ENCODE peak calls at places on chromosomes 13 and 19, in five cellular contexts. H is GM13976, F is lower lobe of right lung, C is transverse colon, P is psoas muscle. V is an unnamed sample.

GRCh38 chr19:50932018-50932689 is 20.7 kb downstream of the KLK5 start:
- DNase-seq in H (no peak), F (no peak), C (no peak), P (no peak), V (no peak)

GRCh38 chr19:55650602-55651230 is 2.7 kb downstream of the CCDC106 start:
- DNase-seq in H (no peak), F (no peak), C (no peak), P (peak), V (no peak)

GRCh38 chr19:32519023-32519422 is 62.0 kb upstream of the PDCD5 start:
- DNase-seq in H (no peak), F (no peak), C (no peak), P (no peak), V (no peak)

GRCh38 chr13:48585456-48585840 is 52.6 kb upstream of the RCBTB2 start:
- DNase-seq in H (no peak), F (no peak), C (peak), P (no peak), V (no peak)

GRCh38 chr13:51895906-51896888 is 34.4 kb downstream of the CCDC70 start:
- DNase-seq in H (peak), F (peak), C (peak), P (peak), V (peak)

GRCh38 chr19:4208385-4209094 is 20.8 kb upstream of the EBI3 start:
- DNase-seq in H (peak), F (no peak), C (peak), P (no peak), V (peak)

GRCh38 chr19:43725468-43725867 is 9.6 kb downstream of the IRGC start:
- DNase-seq in H (no peak), F (no peak), C (no peak), P (no peak), V (peak)

GRCh38 chr13:69092615-69093322 is 1014.9 kb upstream of the ATXN8OS start:
- DNase-seq in H (no peak), F (no peak), C (no peak), P (no peak), V (no peak)

GRCh38 chr13:105597573-105597972 is 937.9 kb downstream of the EFNB2 start:
- DNase-seq in H (no peak), F (no peak), C (no peak), P (no peak), V (no peak)

GRCh38 chr13:36954542-36954941 is 34.5 kb upstream of the SMAD9 start:
- DNase-seq in H (no peak), F (no peak), C (no peak), P (no peak), V (no peak)

GRCh38 chr19:884420-885211 is 8.4 kb downstream of the MED16 start:
- DNase-seq in H (no peak), F (no peak), C (no peak), P (peak), V (no peak)

GRCh38 chr13:47897411-47898050 is 103.5 kb downstream of the SUCLA2 start:
- DNase-seq in H (no peak), F (no peak), C (no peak), P (no peak), V (no peak)

GRCh38 chr19:41025871-41026270 is 34.8 kb downstream of the CYP2B6 start:
- DNase-seq in H (no peak), F (no peak), C (no peak), P (no peak), V (no peak)

GRCh38 chr13:33441015-33441414 is 155.5 kb upstream of the STARD13 start:
- DNase-seq in H (no peak), F (no peak), C (peak), P (no peak), V (no peak)

GRCh38 chr13:91264484-91264883 is 83.0 kb upstream of the MIR17HG start:
- DNase-seq in H (no peak), F (no peak), C (no peak), P (no peak), V (no peak)

GRCh38 chr13:50468849-50469669 is 374.4 kb downstream of the DLEU7 start:
- DNase-seq in H (no peak), F (no peak), C (no peak), P (no peak), V (no peak)

GRCh38 chr13:22092791-22093545 is 422.1 kb downstream of the FGF9 start:
- DNase-seq in H (no peak), F (no peak), C (no peak), P (no peak), V (no peak)

GRCh38 chr13:19634129-19634740 is 776 bp downstream of the MPHOSPH8 start:
- DNase-seq in H (no peak), F (no peak), C (peak), P (no peak), V (no peak)

GRCh38 chr19:36573948-36574726 is 1.0 kb upstream of the ZNF529 start:
- DNase-seq in H (no peak), F (no peak), C (peak), P (no peak), V (no peak)

GRCh38 chr19:36574762-36575161 is 1.7 kb upstream of the ZNF529 start:
- DNase-seq in H (no peak), F (no peak), C (no peak), P (no peak), V (no peak)

GRCh38 chr19:36573020-36573947 is at the start of gene ZNF529:
- DNase-seq in H (peak), F (peak), C (peak), P (peak), V (peak)

GRCh38 chr19:36577271-36577996 is 4.3 kb upstream of the ZNF529 start:
- DNase-seq in H (no peak), F (no peak), C (no peak), P (no peak), V (no peak)

DNA sequence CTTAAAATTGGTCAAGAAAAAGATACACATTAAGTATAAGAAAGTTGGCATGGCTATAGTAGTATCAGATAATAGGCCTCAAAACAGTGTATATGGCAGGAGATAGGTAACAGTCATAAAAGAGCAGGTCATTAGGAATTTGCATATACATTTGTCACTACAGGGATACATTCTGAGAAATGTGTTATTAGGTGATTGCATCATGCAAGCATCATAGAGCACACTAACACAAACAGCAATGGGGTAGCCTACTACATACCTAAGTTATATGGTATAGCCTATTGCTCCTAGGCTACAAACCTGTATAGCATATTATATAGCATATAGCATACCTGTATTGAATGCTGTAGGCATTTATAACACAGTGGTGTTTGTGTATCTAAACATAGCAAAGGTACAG is 6.2 kb upstream of the ZNF529 start:
- DNase-seq in H (no peak), F (no peak), C (no peak), P (no peak), V (no peak)
- TF ChIP-seq CTCF in H (no peak), F (no peak), C (no peak), P (no peak), V (no peak)

GRCh38 chr19:45556835-45557234 is 27.8 kb downstream of the OPA3 start:
- DNase-seq in H (no peak), F (no peak), C (no peak), P (no peak), V (peak)

GRCh38 chr19:45547965-45548609 is 36.5 kb downstream of the OPA3 start:
- DNase-seq in H (no peak), F (no peak), C (peak), P (no peak), V (no peak)

GRCh38 chr19:45554481-45554880 is 30.1 kb downstream of the OPA3 start:
- DNase-seq in H (no peak), F (no peak), C (no peak), P (no peak), V (peak)

GRCh38 chr19:45558399-45558878 is 26.2 kb downstream of the OPA3 start:
- DNase-seq in H (peak), F (peak), C (peak), P (no peak), V (peak)

GRCh38 chr19:45553464-45553863 is 31.1 kb downstream of the OPA3 start:
- DNase-seq in H (no peak), F (no peak), C (peak), P (no peak), V (no peak)
- TF ChIP-seq CTCF in H (no peak), F (no peak), C (peak), P (no peak), V (no peak)

GRCh38 chr13:40564342-40564997 is 102.0 kb downstream of the FOXO1 start:
- DNase-seq in H (peak), F (no peak), C (no peak), P (no peak), V (peak)
- TF ChIP-seq CTCF in H (peak), F (no peak), C (no peak), P (peak), V (no peak)

GRCh38 chr13:53490732-53491131 is 462.1 kb downstream of the OLFM4 start:
- DNase-seq in H (no peak), F (no peak), C (no peak), P (no peak), V (no peak)
- TF ChIP-seq CTCF in H (no peak), F (no peak), C (no peak), P (no peak), V (no peak)

DNA sequence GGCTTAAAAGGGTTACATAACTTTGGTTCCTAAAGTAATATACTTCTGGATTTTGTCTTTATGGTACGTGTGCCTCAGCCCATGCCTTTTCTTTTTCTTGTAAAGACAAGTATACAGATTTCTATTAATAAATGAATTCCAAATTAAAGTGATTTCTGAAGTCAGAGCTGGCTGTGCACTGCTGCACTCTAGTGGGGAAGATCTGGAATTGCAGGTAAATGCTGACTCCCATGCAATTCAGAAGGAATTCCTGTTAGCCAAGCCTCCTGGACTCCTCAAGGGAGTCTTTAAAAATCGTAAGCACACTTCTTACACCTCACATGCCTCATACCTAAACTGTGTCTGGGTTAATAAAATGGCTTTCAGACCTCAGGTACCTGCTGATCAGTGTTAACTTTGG is 118.4 kb upstream of the SLC7A1 start:
- DNase-seq in H (no peak), F (no peak), C (no peak), P (no peak), V (no peak)
- TF ChIP-seq CTCF in H (peak), F (peak), C (peak), P (peak), V (peak)

GRCh38 chr19:42567567-42567966 is 27.2 kb downstream of the CEACAM8 start:
- DNase-seq in H (no peak), F (no peak), C (no peak), P (no peak), V (no peak)

GRCh38 chr19:42561512-42561911 is 33.2 kb downstream of the CEACAM8 start:
- DNase-seq in H (no peak), F (no peak), C (no peak), P (no peak), V (no peak)

GRCh38 chr19:42560731-42561130 is 32.5 kb upstream of the CEACAM1 start:
- DNase-seq in H (no peak), F (no peak), C (no peak), P (no peak), V (no peak)

GRCh38 chr19:42568006-42568405 is 26.7 kb downstream of the CEACAM8 start:
- DNase-seq in H (no peak), F (no peak), C (no peak), P (no peak), V (no peak)

GRCh38 chr19:42563352-42564210 is 31.1 kb downstream of the CEACAM8 start:
- DNase-seq in H (peak), F (no peak), C (peak), P (no peak), V (peak)
- TF ChIP-seq CTCF in H (peak), F (peak), C (peak), P (peak), V (peak)

GRCh38 chr19:45079063-45079910 is at the start of gene GEMIN7:
- DNase-seq in H (peak), F (peak), C (peak), P (peak), V (peak)
- TF ChIP-seq CTCF in H (no peak), F (peak), C (peak), P (no peak), V (no peak)

GRCh38 chr19:49801966-49802661 is 11.0 kb downstream of the FUZ start:
- DNase-seq in H (no peak), F (no peak), C (peak), P (peak), V (no peak)
- TF ChIP-seq CTCF in H (no peak), F (no peak), C (peak), P (peak), V (no peak)

V was measured in GM20000.